ENCODE peak calls at places on chromosomes 13 and 19, in four cellular contexts. D is HepG2, R is H1, C is K562. A is an unnamed sample.

GRCh38 chr13:59356607-59357006 is 807.1 kb downstream of the DIAPH3 start:
- DNase-seq in C (no peak), D (no peak), R (no peak), A (no peak)

GRCh38 chr19:40576181-40576584 is 490 bp upstream of the SHKBP1 start:
- DNase-seq in C (no peak), D (no peak), R (peak), A (no peak)

GRCh38 chr19:47540748-47541147 is 25.9 kb upstream of the NAPA start:
- DNase-seq in R (no peak), C (peak), D (peak), A (no peak)

GRCh38 chr13:91056746-91057145 is 290.7 kb upstream of the MIR17HG start:
- DNase-seq in C (no peak), R (no peak), D (no peak), A (no peak)

GRCh38 chr13:29497137-29497654 is 98.3 kb downstream of the SLC7A1 start:
- DNase-seq in R (no peak), D (no peak), C (no peak), A (no peak)

GRCh38 chr13:111526922-111527321 is 206.5 kb downstream of the TEX29 start:
- DNase-seq in R (no peak), C (no peak), D (no peak), A (no peak)

GRCh38 chr19:31152906-31153305 is 196.3 kb downstream of the TSHZ3 start:
- DNase-seq in C (no peak), R (no peak), D (no peak), A (no peak)

GRCh38 chr13:29718694-29719093 is 123.2 kb upstream of the SLC7A1 start:
- DNase-seq in C (no peak), R (no peak), D (no peak), A (no peak)

GRCh38 chr19:13428352-13428751 is 77.9 kb downstream of the CACNA1A start:
- DNase-seq in R (peak), C (peak), D (no peak), A (peak)

GRCh38 chr13:24159921-24160324 is 597 bp upstream of the SPATA13 start:
- DNase-seq in D (no peak), C (no peak), R (peak), A (no peak)

GRCh38 chr13:30751183-30751933 is 16.0 kb downstream of the ALOX5AP start:
- DNase-seq in R (no peak), C (no peak), D (no peak), A (no peak)

GRCh38 chr19:16351133-16351809 is 26.6 kb downstream of the KLF2 start:
- DNase-seq in R (no peak), D (no peak), C (no peak), A (no peak)

GRCh38 chr13:97422118-97423054 is 11.6 kb upstream of the RAP2A start:
- DNase-seq in R (no peak), C (peak), D (no peak), A (no peak)

GRCh38 chr19:50952890-50953289 is at the start of gene KLK5:
- DNase-seq in R (no peak), C (no peak), D (no peak), A (no peak)

GRCh38 chr13:97043302-97043701 is 49.0 kb upstream of the OXGR1 start:
- DNase-seq in C (no peak), R (no peak), D (no peak), A (no peak)

GRCh38 chr13:75101997-75102720 is 379.8 kb downstream of the TBC1D4 start:
- DNase-seq in D (no peak), C (no peak), R (no peak), A (no peak)

DNA sequence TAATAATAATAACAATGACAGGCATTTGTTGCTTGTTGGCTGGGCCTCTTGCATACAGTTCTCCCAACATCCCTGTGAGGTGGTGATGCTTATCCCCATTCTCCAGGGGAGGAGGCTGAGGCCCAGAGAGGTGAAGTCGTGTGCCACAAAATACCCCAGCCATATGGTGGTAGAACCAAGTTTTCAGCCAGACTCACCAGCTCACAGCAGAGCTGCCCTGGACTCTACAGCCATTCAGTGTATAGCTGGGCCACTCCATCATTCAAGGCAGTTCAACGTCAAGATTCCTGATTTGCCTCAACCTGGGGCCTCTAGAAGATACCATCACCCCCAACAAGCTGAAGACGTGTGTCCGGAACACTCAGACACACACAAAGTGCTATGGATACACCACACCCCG is 4.4 kb upstream of the CEACAM19 start:
- DNase-seq in D (no peak), C (no peak), R (no peak), A (no peak)
- TF ChIP-seq SIN3A in D (no peak), C (no peak), R (no peak), A (no peak)

GRCh38 chr19:42422576-42423461 is 4.4 kb downstream of the LIPE start:
- DNase-seq in C (no peak), D (peak), R (no peak), A (no peak)
- TF ChIP-seq FOSL1 in C (no peak), D (no peak), R (no peak), A (no peak)

DNA sequence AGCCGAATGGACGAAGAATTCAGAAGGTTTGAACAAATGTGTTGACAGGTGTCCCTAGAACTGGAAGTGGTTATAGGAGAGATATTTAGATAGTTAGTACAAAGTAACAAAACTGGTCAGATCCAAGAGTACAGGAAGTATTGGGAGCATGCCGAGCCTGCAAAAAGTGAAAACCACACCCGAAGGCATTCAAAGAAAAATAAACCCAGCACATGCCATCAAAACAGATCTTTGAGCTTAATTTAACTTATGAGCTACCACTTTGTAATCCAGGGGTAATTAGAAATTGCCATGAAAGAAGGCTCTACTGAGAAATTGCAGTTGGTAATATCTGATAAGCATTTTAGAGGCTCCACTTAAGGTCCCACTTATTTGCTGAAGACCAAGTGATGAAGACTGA is 214.2 kb downstream of the DNAJC15 start:
- DNase-seq in R (no peak), D (no peak), C (no peak), A (no peak)
- TF ChIP-seq SIN3A in R (no peak), D (no peak), C (no peak), A (no peak)

DNA sequence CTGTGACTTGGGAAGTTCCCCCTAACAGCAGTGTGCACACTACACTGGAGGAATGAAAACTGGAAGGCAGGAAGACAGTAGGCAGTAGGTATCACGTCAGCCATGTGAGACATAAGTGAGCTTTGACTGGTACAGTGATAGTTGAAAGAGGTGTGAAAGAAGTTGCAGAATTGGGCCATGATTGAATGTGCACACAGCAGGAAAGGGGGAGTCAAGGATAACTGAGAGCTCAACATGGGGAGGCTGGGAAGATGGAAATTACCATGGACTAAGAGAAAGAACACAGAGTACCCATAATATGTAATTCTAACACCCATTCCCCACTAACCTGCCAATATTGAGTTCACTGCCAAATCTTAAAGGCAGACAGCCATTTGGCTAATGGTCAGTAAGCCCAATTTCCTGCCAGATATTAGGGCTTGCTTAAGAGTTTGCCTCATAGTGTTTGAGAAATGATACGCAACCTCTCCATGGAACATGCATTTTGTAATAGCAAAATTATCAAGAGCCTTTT is 321.7 kb downstream of the DCT start:
- DNase-seq in C (no peak), R (no peak), D (no peak), A (no peak)
- TF ChIP-seq FOSL1 in C (no peak), R (no peak), D (no peak), A (no peak)

GRCh38 chr19:45339629-45340028 is 921 bp upstream of the KLC3 start:
- DNase-seq in R (no peak), D (no peak), C (no peak), A (no peak)
- TF ChIP-seq SIN3A in R (no peak), D (no peak), C (no peak), A (no peak)

DNA sequence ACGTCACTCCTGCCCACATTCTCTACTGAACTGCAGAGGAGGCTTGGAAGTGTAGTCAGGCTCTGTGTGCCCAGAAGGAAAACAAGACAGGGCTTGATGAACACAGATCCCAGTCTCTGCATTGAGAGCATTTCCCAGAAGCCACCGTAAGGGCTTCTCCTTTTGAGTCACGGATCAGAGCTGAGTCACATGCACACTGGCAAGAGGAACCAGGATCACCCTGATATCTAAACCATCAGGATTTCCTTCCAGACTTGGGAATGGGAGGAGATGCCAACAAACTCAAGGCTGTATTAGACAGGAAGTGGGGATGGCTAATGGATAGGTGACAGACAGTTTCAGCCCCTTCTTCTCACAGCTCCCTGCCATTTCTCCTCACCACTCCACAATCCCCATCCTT is 17.7 kb upstream of the FBXO17 start:
- DNase-seq in R (no peak), D (no peak), C (no peak), A (no peak)
- TF ChIP-seq FOSL1 in R (no peak), D (no peak), C (peak), A (no peak)

GRCh38 chr13:41954226-41954625 is 6.7 kb downstream of the VWA8 start:
- DNase-seq in C (peak), R (no peak), D (no peak), A (no peak)
- TF ChIP-seq SIN3A in C (no peak), R (no peak), D (no peak), A (no peak)

GRCh38 chr13:72638059-72638815 is 89.2 kb downstream of the MZT1 start:
- DNase-seq in D (no peak), R (no peak), C (no peak), A (no peak)
- TF ChIP-seq FOSL1 in D (no peak), R (no peak), C (no peak), A (no peak)

GRCh38 chr13:33454844-33455256 is 169.3 kb upstream of the STARD13 start:
- DNase-seq in R (no peak), C (no peak), D (no peak), A (no peak)
- TF ChIP-seq SIN3A in R (no peak), C (no peak), D (no peak), A (no peak)